ENCODE peak calls at places on chromosomes 12 and 14, in nine cellular contexts. D is vagina, X is A549, Q is Peyer's patch, R is tibial nerve, V is uterus, P is heart left ventricle, G is suprapubic skin, O is body of pancreas. H is an unnamed sample.

GRCh38 chr12:43362910-43363694 is 188.9 kb downstream of the ADAMTS20 start:
- DNase-seq in R (no peak), P (no peak), G (no peak), D (no peak), O (no peak), Q (no peak), V (no peak), X (no peak), H (no peak)

GRCh38 chr12:127898616-127899015 is 368.4 kb upstream of the TMEM132C start:
- DNase-seq in R (no peak), G (no peak), O (no peak), X (no peak), P (no peak), D (no peak), V (no peak), Q (no peak), H (no peak)

GRCh38 chr12:51082561-51083139 is 746 bp downstream of the CSRNP2 start:
- DNase-seq in D (no peak), G (peak), Q (no peak), X (peak), O (peak), P (no peak), R (no peak), V (no peak), H (peak)

GRCh38 chr14:51081712-51082111 is 13.2 kb downstream of the TRIM9 start:
- DNase-seq in O (no peak), Q (no peak), R (no peak), X (no peak), V (no peak), D (no peak), G (no peak), P (no peak), H (no peak)

GRCh38 chr12:115172521-115172920 is 488.5 kb upstream of the TBX3 start:
- DNase-seq in D (no peak), G (no peak), V (no peak), R (no peak), P (no peak), Q (no peak), O (no peak), X (no peak), H (no peak)

GRCh38 chr12:96236221-96236822 is 42.1 kb downstream of the ELK3 start:
- DNase-seq in G (no peak), R (no peak), P (no peak), X (no peak), O (no peak), Q (no peak), D (no peak), V (peak), H (no peak)

GRCh38 chr12:126248871-126249403 is 1183.7 kb downstream of the AACS start:
- DNase-seq in D (no peak), G (no peak), P (no peak), R (no peak), X (no peak), Q (no peak), V (no peak), O (no peak), H (no peak)

GRCh38 chr12:108967869-108968540 is 52.9 kb downstream of the SVOP start:
- DNase-seq in X (peak), V (no peak), O (no peak), G (no peak), D (no peak), Q (no peak), R (no peak), P (no peak), H (no peak)

GRCh38 chr12:49057888-49058287 is 2.7 kb downstream of the KMT2D start:
- DNase-seq in P (no peak), G (no peak), X (no peak), V (no peak), O (no peak), R (no peak), D (no peak), Q (no peak), H (no peak)

GRCh38 chr14:71062581-71063303 is 155.5 kb downstream of the PCNX1 start:
- DNase-seq in G (no peak), R (no peak), P (no peak), V (no peak), X (no peak), O (no peak), D (no peak), Q (no peak), H (no peak)

GRCh38 chr14:71061458-71061857 is 154.2 kb downstream of the PCNX1 start:
- DNase-seq in Q (no peak), D (no peak), P (no peak), O (no peak), R (no peak), V (no peak), G (no peak), X (no peak), H (no peak)

GRCh38 chr14:71060795-71061455 is 153.7 kb downstream of the PCNX1 start:
- DNase-seq in D (no peak), V (no peak), X (no peak), R (no peak), G (no peak), Q (no peak), P (no peak), O (no peak), H (no peak)

GRCh38 chr14:71060274-71060673 is 153.0 kb downstream of the PCNX1 start:
- DNase-seq in V (no peak), D (no peak), X (no peak), Q (no peak), G (no peak), O (no peak), P (no peak), R (no peak), H (no peak)

GRCh38 chr14:71063351-71063750 is 156.1 kb downstream of the PCNX1 start:
- DNase-seq in R (no peak), O (no peak), Q (no peak), X (no peak), D (no peak), V (no peak), G (no peak), P (no peak), H (no peak)
- H3K4me3 ChIP-seq in R (no peak), O (no peak), Q (no peak), X (no peak), D (no peak), V (no peak), G (no peak), P (no peak), H (no peak)

DNA sequence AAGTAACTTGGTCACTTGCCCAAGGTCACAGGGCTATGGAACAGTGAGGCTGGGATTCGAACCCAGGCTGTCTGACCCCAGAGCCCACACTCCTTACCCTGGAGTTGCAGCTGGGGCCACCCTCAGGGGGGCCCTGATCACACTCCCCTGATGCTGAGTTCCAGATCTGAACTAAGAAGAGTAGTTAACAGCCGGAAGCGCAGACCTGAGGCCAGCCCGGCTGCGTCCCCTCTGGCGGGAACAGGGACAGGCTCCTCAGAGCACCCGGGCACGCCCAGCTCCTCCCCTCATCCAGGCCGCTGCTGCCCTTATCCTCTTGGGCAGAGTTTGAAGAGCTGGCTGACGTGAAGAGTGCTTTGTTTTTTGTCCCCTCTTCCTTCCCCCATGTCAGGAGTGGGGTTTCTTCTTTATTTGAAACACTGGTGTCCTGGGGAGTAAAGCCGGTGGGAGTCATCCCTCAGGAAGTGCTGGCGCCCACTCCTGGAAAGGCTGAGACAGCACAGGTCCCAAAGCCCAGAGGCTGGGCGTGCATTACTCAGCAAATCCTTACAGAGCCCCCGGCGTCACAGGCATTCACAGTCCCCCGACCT is 8.7 kb downstream of the PHB2 start:
- DNase-seq in D (no peak), V (peak), R (no peak), G (no peak), Q (no peak), X (peak), O (peak), P (peak), H (peak)
- TF ChIP-seq POLR2A in D (no peak), V (no peak), R (no peak), G (no peak), Q (peak), X (peak), O (no peak), P (peak), H (no peak)

GRCh38 chr14:83638725-83639124 is 1891.2 kb upstream of the FLRT2 start:
- DNase-seq in R (no peak), G (no peak), O (no peak), X (peak), Q (no peak), V (no peak), P (no peak), D (no peak), H (no peak)
- H3K4me3 ChIP-seq in R (no peak), G (no peak), O (no peak), X (peak), Q (no peak), V (no peak), P (no peak), D (no peak), H (no peak)

DNA sequence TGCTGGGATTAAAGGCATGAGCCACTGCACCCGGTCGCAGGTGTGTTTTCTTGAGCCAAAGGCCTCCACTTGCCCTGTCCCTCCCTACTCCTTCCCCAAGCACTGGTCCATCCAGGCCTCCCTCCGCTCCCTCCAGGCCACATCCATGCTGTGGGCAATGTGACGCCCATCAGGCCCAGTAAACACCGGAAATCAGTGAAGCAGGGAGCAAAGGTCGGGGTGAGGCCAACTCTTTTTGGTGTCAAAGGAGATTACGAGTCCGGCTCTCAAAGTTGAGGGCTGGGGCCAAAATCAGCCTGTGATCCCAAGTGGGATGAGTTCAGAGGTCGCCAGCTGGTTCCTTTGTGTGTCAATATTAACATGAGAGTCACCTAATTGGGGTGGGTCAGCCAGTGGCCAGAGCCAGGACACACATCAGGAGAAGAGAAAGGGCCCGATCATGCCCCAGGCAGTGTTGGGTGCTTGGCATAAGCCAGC is 195.7 kb downstream of the RBM19 start:
- DNase-seq in V (no peak), D (no peak), R (no peak), Q (no peak), G (no peak), O (no peak), X (no peak), P (no peak), H (no peak)
- TF ChIP-seq POLR2A in V (no peak), D (no peak), R (no peak), Q (no peak), G (no peak), O (no peak), X (no peak), P (no peak), H (no peak)

DNA sequence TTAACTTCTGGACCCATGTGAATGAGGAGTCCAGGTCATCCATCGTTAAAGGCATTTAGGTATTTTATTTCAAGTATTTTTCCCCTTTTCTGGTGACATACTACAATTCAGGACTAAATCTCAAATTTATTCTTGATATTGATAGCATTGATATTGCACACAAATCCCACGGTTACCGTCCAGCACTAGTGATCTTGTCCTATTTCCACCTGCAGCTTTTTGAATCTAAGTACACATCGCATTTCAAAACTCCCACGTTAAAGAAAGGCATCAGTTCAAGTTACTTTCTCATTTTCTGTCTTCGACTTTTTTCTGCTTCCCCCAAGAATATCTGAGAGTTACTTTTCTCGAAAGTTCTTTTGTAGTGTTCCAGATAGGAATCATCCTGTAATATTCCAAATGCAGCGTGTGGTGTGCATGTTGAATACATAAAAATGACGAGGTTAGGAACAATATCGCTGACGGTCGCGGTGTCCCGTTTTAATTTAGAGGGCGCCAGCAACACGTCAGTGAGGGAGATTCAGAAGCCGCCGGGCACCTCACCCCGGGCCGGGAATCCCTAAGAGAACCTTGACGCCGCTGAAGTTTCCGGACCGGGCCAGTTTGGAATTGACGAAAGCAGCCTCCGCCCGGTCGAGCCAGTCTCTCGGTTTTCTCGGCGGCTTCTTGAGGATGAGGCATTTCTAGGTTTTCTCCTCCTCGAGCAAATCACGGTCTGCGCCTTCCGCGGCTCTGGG is 569 bp upstream of the RGS6 start:
- DNase-seq in D (no peak), V (no peak), O (no peak), P (peak), Q (no peak), G (no peak), X (no peak), R (peak), H (no peak)
- H3K4me3 ChIP-seq in D (peak), V (no peak), O (no peak), P (peak), Q (peak), G (peak), X (peak), R (peak), H (peak)

DNA sequence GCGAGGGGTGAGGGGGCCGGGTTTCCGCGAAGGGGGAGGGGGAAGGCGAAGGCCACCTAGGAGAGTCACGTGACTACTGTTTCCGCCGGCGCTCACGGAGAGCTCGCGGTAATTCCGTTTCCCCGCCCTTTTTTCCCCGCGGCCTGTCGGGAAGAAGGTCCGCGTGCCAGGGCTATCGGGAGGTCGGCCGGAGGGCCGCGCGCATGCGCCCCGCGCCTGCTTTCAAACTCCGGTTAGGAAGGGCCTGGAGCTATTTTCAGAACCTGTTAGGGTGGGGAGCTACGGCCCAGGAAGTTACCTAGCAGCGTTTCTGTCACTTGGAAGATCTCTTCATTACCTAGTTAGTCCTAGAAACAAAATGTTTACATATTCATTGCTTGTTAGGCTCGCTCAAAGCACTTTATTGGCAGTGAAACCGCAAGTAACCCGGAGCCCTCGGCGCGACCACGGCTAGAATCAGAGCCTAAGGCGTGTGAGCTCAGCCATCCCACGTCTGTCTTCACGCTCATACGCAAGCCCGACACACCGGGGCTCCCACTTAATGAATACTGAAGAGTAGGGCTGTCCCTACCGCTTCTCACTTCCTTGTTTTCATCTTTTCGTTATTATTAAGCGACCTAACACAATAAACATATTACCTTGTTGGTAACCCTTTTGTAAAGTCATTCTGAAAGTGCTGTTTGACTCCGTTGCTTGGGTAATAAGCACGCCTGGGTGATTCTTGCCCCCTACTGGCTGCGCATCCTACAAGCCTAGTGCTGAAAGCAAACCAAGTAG is 682 bp upstream of the SBNO1 start:
- DNase-seq in X (peak), R (peak), V (peak), Q (peak), D (peak), P (peak), O (peak), G (peak), H (peak)
- TF ChIP-seq POLR2A in X (peak), R (peak), V (peak), Q (peak), D (no peak), P (peak), O (peak), G (no peak), H (peak)

DNA sequence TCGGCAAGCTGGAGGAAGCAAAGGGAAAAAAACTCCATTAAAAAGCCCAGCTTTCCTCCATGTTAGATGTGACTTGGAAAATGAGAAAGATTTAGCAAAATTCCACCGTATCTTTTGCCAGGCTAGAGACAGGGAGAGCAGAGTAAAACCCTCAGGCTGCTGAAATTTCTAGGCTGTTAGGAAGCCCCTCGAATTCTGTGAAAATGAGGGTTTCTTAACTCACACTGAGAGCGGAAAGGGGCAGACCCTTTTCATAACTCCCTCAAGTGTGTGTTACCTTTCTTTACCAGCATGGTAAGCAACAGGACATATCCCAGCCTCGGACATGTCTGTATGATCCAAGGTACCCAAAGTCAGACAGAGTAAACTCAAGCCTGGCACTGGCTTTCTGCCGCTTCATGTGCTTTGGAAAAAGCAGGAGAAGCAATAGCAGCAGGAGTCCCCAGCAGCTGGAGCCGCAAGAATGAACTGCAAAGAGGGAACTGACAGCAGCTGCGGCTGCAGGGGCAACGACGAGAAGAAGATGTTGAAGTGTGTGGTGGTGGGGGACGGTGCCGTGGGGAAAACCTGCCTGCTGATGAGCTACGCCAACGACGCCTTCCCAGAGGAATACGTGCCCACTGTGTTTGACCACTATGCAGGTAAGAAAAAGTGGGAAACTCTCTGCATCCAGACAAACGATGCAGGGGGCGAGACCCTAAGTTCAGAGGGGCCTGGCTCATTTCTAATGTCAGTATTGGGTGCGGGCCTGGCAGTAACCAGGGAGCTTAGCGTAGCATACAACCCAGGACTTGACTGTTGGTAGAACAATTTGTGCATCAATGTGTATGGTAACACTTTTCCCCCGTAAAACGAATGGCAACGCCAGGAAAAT is at the start of gene RHOJ:
- DNase-seq in Q (no peak), V (peak), D (no peak), G (no peak), X (no peak), R (peak), P (peak), O (peak), H (no peak)
- H3K4me3 ChIP-seq in Q (peak), V (peak), D (peak), G (peak), X (peak), R (peak), P (peak), O (no peak), H (peak)

H was measured in prostate gland.